ENCODE peak calls at places on chromosomes 12 and 14, in seven cellular contexts. F, P, T, J, C, G and E are unnamed samples.

GRCh38 chr14:89586258-89587127 is 169.5 kb upstream of the FOXN3 start:
- DNase-seq in F (no peak), P (no peak), C (no peak), G (no peak), J (peak), T (no peak), E (no peak)

GRCh38 chr14:98959410-98959809 is 312.6 kb downstream of the BCL11B start:
- DNase-seq in C (no peak), P (no peak), T (peak), G (no peak), F (no peak), J (no peak), E (no peak)

GRCh38 chr12:49903700-49904423 is at the start of gene FAIM2:
- DNase-seq in G (no peak), F (no peak), T (peak), P (peak), J (peak), C (peak), E (no peak)

GRCh38 chr12:108691995-108692808 is 39.1 kb downstream of the CORO1C start:
- DNase-seq in G (no peak), P (no peak), J (peak), T (no peak), F (no peak), C (peak), E (no peak)

GRCh38 chr14:61556455-61556854 is 138.9 kb upstream of the HIF1A start:
- DNase-seq in P (no peak), J (no peak), F (no peak), C (no peak), T (no peak), G (no peak), E (no peak)

GRCh38 chr12:95767703-95768102 is 22.9 kb downstream of the NTN4 start:
- DNase-seq in C (no peak), J (no peak), T (no peak), F (peak), G (no peak), P (no peak), E (no peak)

GRCh38 chr14:57848786-57849185 is 17.1 kb downstream of the SLC35F4 start:
- DNase-seq in T (no peak), G (no peak), P (no peak), F (no peak), C (no peak), J (no peak), E (no peak)

GRCh38 chr14:64817631-64818030 is 62.1 kb downstream of the SPTB start:
- DNase-seq in P (no peak), F (no peak), J (no peak), C (no peak), T (no peak), G (no peak), E (no peak)

GRCh38 chr12:62586850-62587249 is 120.2 kb downstream of the MON2 start:
- DNase-seq in T (no peak), C (no peak), F (no peak), G (no peak), P (no peak), J (no peak), E (no peak)

GRCh38 chr12:111768159-111768895 is 1.6 kb downstream of the ALDH2 start:
- DNase-seq in J (no peak), F (no peak), C (no peak), T (no peak), G (no peak), P (no peak), E (no peak)